ENCODE peak calls at places on chromosomes 7 and 10, in nine cellular contexts. M, L, Z, U, P, G, A, W and Q are unnamed samples.

GRCh38 chr7:77327067-77327931 is 88.8 kb downstream of the GSAP start:
- DNase-seq in M (peak; percentile 16), P (no peak), G (no peak), L (peak; percentile 51), W (peak; percentile 26), A (peak; percentile 89), Z (peak; percentile 20), U (no peak), Q (no peak)

GRCh38 chr7:131606346-131607290 is 50.2 kb upstream of the PODXL start:
- DNase-seq in P (no peak), W (no peak), L (no peak), Z (no peak), M (no peak), A (no peak), G (no peak), U (no peak), Q (peak; percentile 78)

GRCh38 chr10:100505164-100505563 is 14.5 kb downstream of the SEC31B start:
- DNase-seq in M (no peak), G (no peak), L (no peak), Z (no peak), P (no peak), U (no peak), W (no peak), A (no peak), Q (no peak)

GRCh38 chr7:20064974-20065862 is 152.0 kb downstream of the MACC1 start:
- DNase-seq in A (peak; percentile 70), Z (no peak), G (peak; percentile 79), W (no peak), M (no peak), P (peak; percentile 19), L (peak; percentile 98), U (peak; percentile 18), Q (no peak)

GRCh38 chr7:18086165-18087030 is 58.8 kb upstream of the PRPS1L1 start:
- DNase-seq in A (peak; percentile 42), M (peak; percentile 47), P (peak; percentile 17), U (no peak), G (peak; percentile 3), L (peak; percentile 41), W (no peak), Z (no peak), Q (no peak)

GRCh38 chr7:7014827-7015610 is 167.3 kb upstream of the C1GALT1 start:
- DNase-seq in P (no peak), A (no peak), Z (no peak), M (no peak), G (no peak), L (no peak), U (no peak), W (no peak), Q (no peak)

GRCh38 chr10:90621577-90621976 is 236.3 kb downstream of the HTR7 start:
- DNase-seq in G (no peak), M (no peak), A (peak; percentile 19), W (no peak), L (peak; percentile 23), P (no peak), U (no peak), Z (no peak), Q (no peak)

GRCh38 chr10:92575961-92576360 is 2.1 kb upstream of the IDE start:
- DNase-seq in U (no peak), G (no peak), Z (no peak), M (no peak), P (no peak), W (no peak), A (no peak), L (peak; percentile 72), Q (no peak)

GRCh38 chr10:44853148-44853734 is 57.9 kb upstream of the TMEM72 start:
- DNase-seq in M (peak; percentile 44), Z (no peak), L (peak; percentile 43), A (peak; percentile 74), P (no peak), U (no peak), G (no peak), W (no peak), Q (peak; percentile 18)

GRCh38 chr10:96683065-96683464 is 37.2 kb downstream of the PIK3AP1 start:
- DNase-seq in G (no peak), L (peak; percentile 92), Z (peak; percentile 3), P (no peak), W (no peak), U (no peak), M (no peak), A (peak; percentile 10), Q (no peak)

GRCh38 chr10:122407375-122408125 is 33.0 kb downstream of the PLEKHA1 start:
- DNase-seq in Z (no peak), U (no peak), A (peak; percentile 12), L (peak; percentile 21), W (no peak), M (peak; percentile 15), G (no peak), P (no peak), Q (no peak)

GRCh38 chr10:15780353-15781135 is 60.8 kb upstream of the ITGA8 start:
- DNase-seq in M (peak; percentile 28), P (no peak), L (peak; percentile 27), W (peak; percentile 44), A (peak; percentile 48), U (no peak), G (no peak), Z (no peak), Q (no peak)

GRCh38 chr7:130901209-130901783 is 167.3 kb upstream of the KLF14 start:
- DNase-seq in W (peak; percentile 94), U (peak; percentile 96), P (no peak), G (no peak), M (peak; percentile 65), L (peak; percentile 100), A (peak; percentile 97), Z (peak; percentile 82), Q (no peak)

GRCh38 chr10:35216303-35216905 is 89.8 kb downstream of the CREM start:
- DNase-seq in W (no peak), A (peak; percentile 54), L (peak; percentile 36), M (peak; percentile 24), U (no peak), P (no peak), G (no peak), Z (no peak), Q (peak; percentile 65)

GRCh38 chr10:46525177-46525823 is 31.2 kb downstream of the GPRIN2 start:
- DNase-seq in U (peak; percentile 56), L (peak; percentile 95), P (no peak), Z (peak; percentile 29), W (no peak), A (peak; percentile 85), M (no peak), G (peak; percentile 19), Q (no peak)

GRCh38 chr7:112791465-112792168 is 1.4 kb upstream of the TMEM168 start:
- DNase-seq in M (no peak), A (no peak), P (no peak), G (no peak), U (no peak), Z (no peak), W (no peak), L (no peak), Q (no peak)

GRCh38 chr7:112789453-112789823 is 755 bp downstream of the TMEM168 start:
- DNase-seq in G (no peak), L (peak; percentile 0), W (no peak), U (no peak), A (no peak), P (no peak), M (no peak), Z (no peak), Q (no peak)

GRCh38 chr7:112788778-112789343 is 1.3 kb downstream of the TMEM168 start:
- DNase-seq in A (no peak), W (no peak), M (no peak), U (no peak), P (no peak), Z (no peak), L (no peak), G (no peak), Q (no peak)

GRCh38 chr7:112790651-112790973 is 419 bp upstream of the TMEM168 start:
- DNase-seq in G (peak; percentile 77), L (no peak), Z (no peak), W (no peak), A (peak; percentile 5), U (no peak), M (no peak), P (no peak), Q (no peak)

GRCh38 chr7:112789824-112790650 is at the start of gene TMEM168:
- DNase-seq in A (peak; percentile 83), U (peak; percentile 75), L (peak; percentile 79), Z (peak; percentile 28), P (peak; percentile 91), M (peak; percentile 87), W (peak; percentile 62), G (peak; percentile 89), Q (peak; percentile 57)
- TF ChIP-seq CTCF in A (no peak), U (no peak), L (no peak), Z (no peak), P (peak; percentile 11), M (no peak), W (no peak), G (no peak), Q (no peak)

GRCh38 chr7:95478139-95479037 is 7.4 kb upstream of the ASB4 start:
- DNase-seq in W (no peak), M (peak; percentile 57), G (no peak), A (peak; percentile 76), Z (peak; percentile 4), L (peak; percentile 79), P (no peak), U (no peak), Q (no peak)
- TF ChIP-seq CTCF in W (no peak), M (no peak), G (no peak), A (peak; percentile 64), Z (peak; percentile 57), L (peak; percentile 56), P (no peak), U (peak; percentile 24), Q (peak; percentile 26)

GRCh38 chr10:98790817-98791216 is 344.1 kb upstream of the HPS1 start:
- DNase-seq in P (no peak), W (no peak), M (no peak), Z (no peak), L (no peak), A (peak; percentile 1), U (peak; percentile 15), G (peak; percentile 13), Q (peak; percentile 6)
- TF ChIP-seq CTCF in P (peak; percentile 39), W (no peak), M (no peak), Z (no peak), L (peak; percentile 67), A (no peak), U (peak; percentile 52), G (peak; percentile 14), Q (peak; percentile 66)

GRCh38 chr10:49285232-49285631 is 13.7 kb upstream of the C10orf71 start:
- DNase-seq in M (no peak), P (no peak), W (no peak), G (no peak), A (no peak), L (no peak), Z (no peak), U (no peak), Q (no peak)

GRCh38 chr10:49284356-49284755 is 14.6 kb upstream of the C10orf71 start:
- DNase-seq in P (no peak), L (no peak), W (no peak), G (no peak), A (no peak), Z (no peak), U (no peak), M (no peak), Q (no peak)

GRCh38 chr10:49282879-49283321 is 16.1 kb upstream of the C10orf71 start:
- DNase-seq in Z (no peak), L (no peak), W (no peak), M (no peak), P (no peak), G (no peak), A (no peak), U (no peak), Q (no peak)

GRCh38 chr10:49282306-49282705 is 16.7 kb upstream of the C10orf71 start:
- DNase-seq in A (no peak), U (no peak), M (no peak), L (no peak), W (no peak), G (no peak), P (no peak), Z (no peak), Q (no peak)

GRCh38 chr10:49283491-49283890 is 15.5 kb upstream of the C10orf71 start:
- DNase-seq in W (no peak), U (no peak), G (no peak), Z (no peak), A (no peak), P (no peak), L (no peak), M (no peak), Q (no peak)
- TF ChIP-seq CTCF in W (no peak), U (no peak), G (no peak), Z (no peak), A (no peak), P (no peak), L (no peak), M (no peak), Q (no peak)